ENCODE peak calls at places on chromosomes 6 and 20, in six cellular contexts. I is activated naive CD8-positive, alpha-beta T cell treated with anti-CD3 and anti-CD28 coated beads, Interleukin-2, amount 50 U/mL, for 24 hours; K is NCI-H226; F is ELF-1; B is effector CD4-positive, alpha-beta T cell; U is neural crest cell. R is an unnamed sample.

GRCh38 chr6:19342616-19343015 is 494.6 kb upstream of the ID4 start:
- DNase-seq in B (no peak), U (no peak), K (no peak), F (no peak), I (no peak), R (no peak)

GRCh38 chr6:138277835-138278234 is 59.5 kb upstream of the PBOV1 start:
- DNase-seq in I (no peak), F (no peak), K (no peak), B (no peak), U (no peak), R (no peak)

GRCh38 chr6:17863971-17864754 is 123.3 kb downstream of the KIF13A start:
- DNase-seq in I (no peak), F (peak; percentile 12), B (no peak), U (no peak), K (peak; percentile 48), R (no peak)

GRCh38 chr6:163296835-163297519 is 117.5 kb upstream of the QKI start:
- DNase-seq in B (no peak), F (no peak), I (no peak), K (no peak), U (no peak), R (no peak)

GRCh38 chr6:83270971-83271714 is 78.0 kb downstream of the RWDD2A start:
- DNase-seq in K (peak; percentile 81), I (no peak), B (no peak), U (no peak), F (no peak), R (no peak)

GRCh38 chr20:46040902-46041535 is 12.0 kb downstream of the SLC12A5 start:
- DNase-seq in I (peak; percentile 68), F (peak; percentile 75), U (peak; percentile 80), K (peak; percentile 27), B (peak; percentile 29), R (peak; percentile 46)

GRCh38 chr6:1077822-1078221 is 234.1 kb upstream of the FOXQ1 start:
- DNase-seq in U (no peak), F (no peak), K (no peak), I (no peak), B (no peak), R (no peak)

GRCh38 chr6:89184344-89184743 is 32.8 kb downstream of the GABRR1 start:
- DNase-seq in K (no peak), B (no peak), F (no peak), I (no peak), U (peak; percentile 7), R (no peak)

GRCh38 chr20:58523916-58524315 is 8.7 kb upstream of the APCDD1L start:
- DNase-seq in I (no peak), F (no peak), B (no peak), K (peak; percentile 46), U (no peak), R (no peak)

GRCh38 chr20:5933802-5934436 is 16.4 kb downstream of the TRMT6 start:
- DNase-seq in K (no peak), B (no peak), I (no peak), U (no peak), F (peak; percentile 20), R (no peak)

GRCh38 chr6:14258695-14259655 is 141.4 kb downstream of the CD83 start:
- DNase-seq in K (no peak), B (no peak), F (no peak), U (no peak), I (no peak), R (no peak)

R was measured in effector memory CD8-positive, alpha-beta T cell.